ENCODE peak calls at places on chromosomes 2 and 18, in four cellular contexts. R is A549, M is H1, S is HepG2. K is an unnamed sample.

GRCh38 chr2:69581774-69582581 is 61.6 kb downstream of the AAK1 start:
- DNase-seq in R (peak; percentile 39), S (peak; percentile 60), M (no peak), K (no peak)

GRCh38 chr2:69926849-69927515 is 12.1 kb downstream of the MXD1 start:
- DNase-seq in M (no peak), S (peak; percentile 86), R (no peak), K (no peak)

GRCh38 chr18:34933880-34934689 is 107.1 kb upstream of the MAPRE2 start:
- DNase-seq in R (no peak), S (no peak), M (no peak), K (no peak)

GRCh38 chr2:152334701-152335015 is 316 bp upstream of the FMNL2 start:
- DNase-seq in M (no peak), R (no peak), S (no peak), K (no peak)

GRCh38 chr2:62032096-62032495 is 126.6 kb downstream of the COMMD1 start:
- DNase-seq in M (no peak), R (no peak), S (no peak), K (no peak)

GRCh38 chr2:72893594-72894319 is 6.5 kb downstream of the SPR start:
- DNase-seq in M (peak; percentile 88), S (peak; percentile 68), R (peak; percentile 82), K (peak; percentile 79)

GRCh38 chr18:54780970-54781369 is 47.3 kb upstream of the RAB27B start:
- DNase-seq in M (no peak), S (no peak), R (no peak), K (no peak)

GRCh38 chr18:35776481-35776880 is 194.9 kb downstream of the GALNT1 start:
- DNase-seq in S (no peak), R (no peak), M (no peak), K (no peak)

GRCh38 chr18:45785015-45785597 is 40.4 kb upstream of the SIGLEC15 start:
- DNase-seq in M (no peak), R (no peak), S (no peak), K (no peak)

GRCh38 chr2:72115361-72116080 is 32.1 kb downstream of the CYP26B1 start:
- DNase-seq in M (no peak), R (peak; percentile 87), S (no peak), K (peak; percentile 46)

GRCh38 chr2:42933824-42934254 is 141.5 kb upstream of the HAAO start:
- DNase-seq in R (no peak), M (no peak), S (no peak), K (no peak)

GRCh38 chr2:19982268-19982667 is 7.6 kb downstream of the WDR35 start:
- DNase-seq in S (peak; percentile 12), M (no peak), R (no peak), K (no peak)

GRCh38 chr2:105325389-105325963 is 4.1 kb downstream of the TGFBRAP1 start:
- DNase-seq in M (no peak), S (no peak), R (no peak), K (no peak)

GRCh38 chr2:210309546-210310233 is 5.3 kb downstream of the MYL1 start:
- DNase-seq in M (no peak), S (no peak), R (no peak), K (no peak)

GRCh38 chr18:10726198-10727068 is 200.6 kb downstream of the NAPG start:
- DNase-seq in R (no peak), M (no peak), S (no peak), K (no peak)

GRCh38 chr2:23199115-23199918 is 185.7 kb upstream of the KLHL29 start:
- DNase-seq in M (peak; percentile 55), S (peak; percentile 26), R (peak; percentile 47), K (peak; percentile 34)

GRCh38 chr2:62333961-62334360 is 138.0 kb downstream of the B3GNT2 start:
- DNase-seq in R (no peak), M (no peak), S (no peak), K (peak; percentile 55)

GRCh38 chr18:48940854-48941531 is 9.8 kb downstream of the SMAD7 start:
- DNase-seq in S (no peak), R (no peak), M (no peak), K (peak; percentile 86)

GRCh38 chr18:49100226-49100968 is 149.6 kb upstream of the SMAD7 start:
- DNase-seq in R (no peak), S (peak; percentile 65), M (no peak), K (no peak)

GRCh38 chr2:227007940-227008339 is 156.1 kb downstream of the COL4A4 start:
- DNase-seq in S (no peak), M (no peak), R (no peak), K (no peak)

GRCh38 chr18:79928563-79928960 is 22.9 kb downstream of the SLC66A2 start:
- DNase-seq in M (peak; percentile 23), S (no peak), R (no peak), K (no peak)

GRCh38 chr18:79511271-79511670 is 115.5 kb downstream of the NFATC1 start:
- DNase-seq in R (no peak), S (no peak), M (no peak), K (no peak)

GRCh38 chr2:44169155-44169898 is 652 bp downstream of the PPM1B start:
- DNase-seq in R (peak; percentile 57), M (peak; percentile 66), S (peak; percentile 24), K (peak; percentile 71)

GRCh38 chr2:101002562-101003277 is 631 bp downstream of the RPL31 start:
- DNase-seq in M (no peak), S (peak; percentile 17), R (peak; percentile 23), K (peak; percentile 43)

GRCh38 chr2:104861295-104862060 is 7.6 kb downstream of the POU3F3 start:
- DNase-seq in M (no peak), S (no peak), R (no peak), K (no peak)

GRCh38 chr2:88903744-88904353 is 212.4 kb downstream of the RPIA start:
- DNase-seq in R (peak; percentile 55), M (no peak), S (peak; percentile 58), K (peak; percentile 20)

GRCh38 chr18:48534364-48534763 is 4.5 kb upstream of the CTIF start:
- DNase-seq in S (no peak), R (peak; percentile 22), M (no peak), K (no peak)

GRCh38 chr2:80311304-80311703 is 6.8 kb upstream of the LRRTM1 start:
- DNase-seq in S (no peak), R (no peak), M (no peak), K (no peak)
- TF ChIP-seq CHD2 in S (no peak), R (no peak), M (no peak), K (no peak)

GRCh38 chr18:24428709-24429108 is 2.2 kb downstream of the IMPACT start:
- DNase-seq in S (no peak), R (no peak), M (no peak), K (no peak)

GRCh38 chr18:24426398-24427294 is at the start of gene IMPACT:
- DNase-seq in S (peak; percentile 38), R (peak; percentile 82), M (peak; percentile 95), K (peak; percentile 96)

GRCh38 chr18:24427484-24427883 is 1.0 kb downstream of the IMPACT start:
- DNase-seq in M (no peak), S (no peak), R (peak; percentile 8), K (peak; percentile 48)

GRCh38 chr18:24426073-24426397 is 435 bp upstream of the IMPACT start:
- DNase-seq in R (no peak), S (no peak), M (no peak), K (no peak)

GRCh38 chr18:24429188-24429587 is 2.7 kb downstream of the IMPACT start:
- DNase-seq in M (no peak), S (no peak), R (no peak), K (no peak)
- TF ChIP-seq CHD2 in M (no peak), S (no peak), R (no peak), K (no peak)

DNA sequence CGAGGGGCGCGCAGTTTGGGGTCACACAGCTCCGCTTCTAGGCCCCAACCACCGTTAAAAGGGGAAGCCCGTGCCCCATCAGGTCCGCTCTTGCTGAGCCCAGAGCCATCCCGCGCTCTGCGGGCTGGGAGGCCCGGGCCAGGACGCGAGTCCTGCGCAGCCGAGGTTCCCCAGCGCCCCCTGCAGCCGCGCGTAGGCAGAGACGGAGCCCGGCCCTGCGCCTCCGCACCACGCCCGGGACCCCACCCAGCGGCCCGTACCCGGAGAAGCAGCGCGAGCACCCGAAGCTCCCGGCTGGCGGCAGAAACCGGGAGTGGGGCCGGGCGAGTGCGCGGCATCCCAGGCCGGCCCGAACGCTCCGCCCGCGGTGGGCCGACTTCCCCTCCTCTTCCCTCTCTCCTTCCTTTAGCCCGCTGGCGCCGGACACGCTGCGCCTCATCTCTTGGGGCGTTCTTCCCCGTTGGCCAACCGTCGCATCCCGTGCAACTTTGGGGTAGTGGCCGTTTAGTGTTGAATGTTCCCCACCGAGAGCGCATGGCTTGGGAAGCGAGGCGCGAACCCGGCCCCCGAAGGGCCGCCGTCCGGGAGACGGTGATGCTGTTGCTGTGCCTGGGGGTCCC is at the start of gene ITGA4:
- DNase-seq in M (peak; percentile 90), R (peak; percentile 52), S (no peak), K (peak; percentile 92)
- TF ChIP-seq CHD2 in M (no peak), R (no peak), S (no peak), K (no peak)

DNA sequence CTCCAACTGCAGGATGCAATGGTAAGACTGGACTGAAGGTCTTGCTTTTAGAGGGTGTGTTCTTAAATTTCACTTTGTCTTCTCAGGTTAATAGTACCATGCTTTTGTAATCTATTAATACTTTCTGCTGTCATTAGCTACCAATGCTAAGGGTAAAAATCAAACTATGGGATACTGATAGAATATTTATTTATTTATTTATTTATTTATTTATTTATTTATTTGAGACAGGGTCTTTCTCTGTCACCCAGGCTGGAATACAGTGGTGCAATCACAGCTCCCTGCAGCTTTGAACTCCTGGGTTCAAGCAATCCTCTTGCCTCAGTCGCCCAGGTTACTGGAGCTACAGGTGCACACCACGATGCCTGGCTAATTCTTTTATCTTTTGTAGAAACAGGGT is 152.1 kb downstream of the SPP2 start:
- DNase-seq in S (no peak), R (no peak), M (no peak), K (no peak)
- TF ChIP-seq CHD2 in S (no peak), R (no peak), M (no peak), K (no peak)

GRCh38 chr2:238098854-238099708 is 1.1 kb upstream of the ESPNL start:
- DNase-seq in R (no peak), M (peak; percentile 38), S (no peak), K (peak; percentile 43)
- TF ChIP-seq CHD2 in R (no peak), M (no peak), S (no peak), K (no peak)

K was measured in SK-N-SH.